ENCODE peak calls at places on chromosomes 12 and 14, in eight cellular contexts. O is adrenal gland; U is cardiac muscle cell; Q is right cardiac atrium; A is GM23248; W is effector memory CD4-positive, alpha-beta T cell; X is WERI-Rb-1; Y is A549. D is an unnamed sample.
A peak's percentile ranks its signal among the peaks of the same experiment; 100 is the strongest.

GRCh38 chr12:2083561-2083960 is 30.8 kb downstream of the CACNA1C start:
- DNase-seq in W (no peak), A (peak; percentile 32), U (no peak), X (no peak), O (no peak), Q (no peak), Y (no peak), D (no peak)

GRCh38 chr14:102930753-102931579 is 8.5 kb downstream of the AMN start:
- DNase-seq in X (no peak), Y (no peak), U (no peak), A (peak; percentile 41), Q (no peak), O (peak; percentile 68), W (no peak), D (no peak)

GRCh38 chr12:69000540-69001243 is 67.7 kb upstream of the CPM start:
- DNase-seq in A (peak; percentile 77), Y (no peak), X (no peak), Q (no peak), U (no peak), O (no peak), W (no peak), D (no peak)

GRCh38 chr12:14244876-14245669 is 120.4 kb upstream of the ATF7IP start:
- DNase-seq in Q (no peak), Y (no peak), U (no peak), W (no peak), X (peak; percentile 30), O (no peak), A (no peak), D (no peak)

GRCh38 chr12:33988888-33989287 is 33.4 kb upstream of the ALG10 start:
- DNase-seq in O (no peak), W (no peak), Q (no peak), Y (no peak), U (no peak), X (no peak), A (no peak), D (no peak)

GRCh38 chr14:22567437-22567836 is 21.6 kb downstream of the DAD1 start:
- DNase-seq in W (no peak), Q (no peak), Y (no peak), O (no peak), U (no peak), A (no peak), X (no peak), D (no peak)

GRCh38 chr14:101549154-101549553 is 12.1 kb upstream of the DIO3 start:
- DNase-seq in Y (no peak), X (no peak), Q (no peak), W (no peak), A (no peak), O (no peak), U (no peak), D (no peak)

GRCh38 chr14:100384819-100385813 is 62.0 kb downstream of the SLC25A47 start:
- DNase-seq in W (no peak), O (no peak), A (peak; percentile 81), Y (peak; percentile 65), X (no peak), U (no peak), Q (no peak), D (no peak)

GRCh38 chr12:112488257-112488926 is 69.6 kb downstream of the PTPN11 start:
- DNase-seq in Y (no peak), X (no peak), A (no peak), U (no peak), W (no peak), O (no peak), Q (no peak), D (no peak)

GRCh38 chr14:92963301-92964123 is 40.6 kb downstream of the CHGA start:
- DNase-seq in U (no peak), Y (no peak), X (peak; percentile 64), W (no peak), Q (peak; percentile 10), O (no peak), A (no peak), D (no peak)

GRCh38 chr14:59629384-59630158 is 53.0 kb upstream of the CCDC175 start:
- DNase-seq in U (no peak), A (no peak), Y (no peak), W (no peak), Q (no peak), O (no peak), X (no peak), D (no peak)
- H3K4me3 ChIP-seq in U (no peak overlapping the region), A (no peak overlapping the region), Y (no peak overlapping the region), W (no peak overlapping the region), Q (no peak overlapping the region), O (no peak overlapping the region), X (peak overlapping the region; percentile 55), D (no peak overlapping the region)

DNA sequence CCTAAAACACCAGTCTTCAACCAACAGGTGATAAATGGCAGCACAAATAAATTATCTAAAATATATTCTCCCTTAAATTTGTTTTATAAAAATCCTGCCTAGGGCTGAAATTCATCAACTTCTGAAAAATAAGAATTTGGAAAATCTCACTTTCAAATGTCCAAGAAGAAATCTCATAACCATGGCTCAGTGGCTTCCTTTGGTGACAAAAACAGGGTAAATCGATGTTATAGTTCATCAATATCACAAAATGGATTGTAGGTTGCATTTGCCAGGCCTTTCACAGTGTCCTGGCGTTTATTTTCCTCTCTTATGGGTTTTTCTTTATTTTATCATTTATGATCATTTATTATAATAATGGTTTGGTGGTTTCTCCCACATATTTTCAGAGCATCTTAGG is 103.0 kb downstream of the PTGER2 start:
- DNase-seq in Q (no peak), W (no peak), O (no peak), U (no peak), X (no peak), A (no peak), Y (no peak), D (no peak)
- H3K9me3 ChIP-seq in Q (no peaks in the 10 kb centered on the region), W (no peaks in the 10 kb centered on the region), O (no peaks in the 10 kb centered on the region), U (no peaks in the 10 kb centered on the region), X (no peaks in the 10 kb centered on the region), A (no peaks in the 10 kb centered on the region), Y (no peaks in the 10 kb centered on the region), D (no peaks in the 10 kb centered on the region)

DNA sequence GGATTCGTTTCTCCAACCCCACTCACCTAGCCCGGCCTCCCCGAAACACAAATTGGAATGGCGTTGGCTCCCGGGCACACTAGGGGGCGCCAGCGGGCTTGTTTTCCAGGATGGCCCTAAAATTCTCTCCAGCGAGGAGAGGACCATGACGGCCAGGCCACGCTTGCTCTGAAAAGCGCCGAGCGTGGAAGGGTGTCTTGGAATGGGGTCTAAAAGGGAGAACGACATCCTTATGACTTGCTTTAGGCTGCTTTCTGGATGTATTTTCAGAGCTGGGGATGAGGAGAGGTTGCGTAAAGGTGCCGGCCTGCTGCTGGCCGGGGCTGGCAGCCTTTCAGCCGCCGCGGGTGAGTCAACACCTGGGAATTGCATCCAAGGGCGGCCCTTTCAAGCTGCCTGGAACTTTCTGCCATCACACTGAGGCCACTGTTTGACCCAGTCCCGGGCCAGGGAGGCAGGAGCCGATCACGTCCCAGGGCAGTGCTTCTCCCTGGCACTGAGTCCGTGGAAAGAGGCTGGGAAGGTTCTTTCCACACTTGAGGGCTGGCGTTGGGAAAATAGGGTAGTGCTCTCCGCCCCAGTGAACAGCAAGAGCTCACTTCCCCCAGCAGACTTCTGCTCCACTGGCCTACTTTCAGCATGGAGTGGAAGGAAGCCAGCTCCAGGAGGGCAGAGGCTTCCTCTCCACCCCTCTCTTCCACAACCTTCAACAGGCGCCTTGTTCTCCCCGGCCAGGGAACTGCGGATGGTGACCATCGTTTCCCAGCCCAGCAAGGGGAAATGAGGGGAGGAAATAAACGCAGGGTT is 216.2 kb downstream of the TTC8 start:
- DNase-seq in W (peak; percentile 33), A (peak; percentile 92), O (peak; percentile 95), U (peak; percentile 86), Y (peak; percentile 76), X (peak; percentile 85), Q (peak; percentile 91), D (no peak)
- H3K4me3 ChIP-seq in W (peak overlapping the region; percentile 42), A (peak overlapping the region; percentile 71), O (peak overlapping the region; percentile 6), U (no peak overlapping the region), Y (peak overlapping the region; percentile 44), X (no peak overlapping the region), Q (peak overlapping the region; percentile 23), D (peak overlapping the region; percentile 25)

GRCh38 chr12:63792333-63792732 is 12.6 kb downstream of the RXYLT1 start:
- DNase-seq in W (no peak), Q (no peak), Y (no peak), X (peak; percentile 8), U (no peak), A (no peak), O (no peak), D (no peak)

GRCh38 chr12:63795944-63796343 is 16.2 kb downstream of the RXYLT1 start:
- DNase-seq in Q (no peak), W (no peak), A (no peak), X (no peak), Y (no peak), U (no peak), O (no peak), D (no peak)

GRCh38 chr12:63790608-63790945 is 10.9 kb downstream of the RXYLT1 start:
- DNase-seq in O (no peak), A (no peak), Y (no peak), W (no peak), X (no peak), U (no peak), Q (no peak), D (no peak)

GRCh38 chr12:63795032-63795687 is 15.5 kb downstream of the RXYLT1 start:
- DNase-seq in A (no peak), O (no peak), Q (no peak), X (no peak), U (peak; percentile 2), Y (no peak), W (no peak), D (peak; percentile 13)
- H3K9me3 ChIP-seq in A (no peaks in the 10 kb centered on the region), O (no peaks in the 10 kb centered on the region), Q (no peaks in the 10 kb centered on the region), X (no peaks in the 10 kb centered on the region), U (no peaks in the 10 kb centered on the region), Y (no peaks in the 10 kb centered on the region), W (no peaks in the 10 kb centered on the region), D (no peaks in the 10 kb centered on the region)

GRCh38 chr12:50055831-50056628 is 1.4 kb upstream of the ASIC1 start:
- DNase-seq in X (peak; percentile 68), Y (peak; percentile 59), O (no peak), W (no peak), A (peak; percentile 69), Q (no peak), U (peak; percentile 70), D (no peak)
- H3K4me3 ChIP-seq in X (peak overlapping the region; percentile 9), Y (peak overlapping the region; percentile 85), O (no peak overlapping the region), W (no peak overlapping the region), A (peak overlapping the region; percentile 35), Q (no peak overlapping the region), U (no peak overlapping the region), D (no peak overlapping the region)

DNA sequence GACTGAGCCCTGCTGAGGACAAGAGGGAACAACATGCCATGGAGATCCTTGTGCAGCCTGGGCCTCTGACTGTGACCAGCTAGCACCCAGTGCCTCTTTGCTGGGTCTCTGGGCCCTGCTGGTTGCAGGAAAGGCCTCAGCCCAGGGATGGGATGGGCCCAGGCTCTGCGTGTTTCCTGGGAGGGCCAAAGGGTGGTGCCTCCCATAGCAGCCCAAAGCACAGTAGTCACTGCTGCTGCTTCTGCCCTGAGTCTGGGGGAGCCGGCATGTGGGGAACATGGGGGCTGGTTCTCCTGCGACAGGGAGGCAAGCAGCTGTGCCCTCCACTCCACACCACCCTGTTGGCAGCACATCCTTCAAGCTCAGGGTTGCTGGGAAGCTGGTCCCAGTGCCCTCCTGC is 18.5 kb downstream of the ANHX start:
- DNase-seq in W (no peak), X (no peak), O (no peak), Y (no peak), A (no peak), Q (no peak), U (no peak), D (no peak)
- H3K9me3 ChIP-seq in W (peaks cover 16% of the 10 kb centered on the region), X (peaks cover 44% of the 10 kb centered on the region), O (no peaks in the 10 kb centered on the region), Y (peaks cover 83% of the 10 kb centered on the region), A (no peaks in the 10 kb centered on the region), Q (peaks cover 13% of the 10 kb centered on the region), U (no peaks in the 10 kb centered on the region), D (peaks cover 41% of the 10 kb centered on the region)